ENCODE peak calls at places on chromosomes 11 and 22, in four cellular contexts. C, F, N and B are unnamed samples.

GRCh38 chr22:38465673-38466490 is 2.0 kb upstream of the KDELR3 start:
- DNase-seq in C (no peak), F (no peak), N (no peak), B (no peak)

GRCh38 chr22:43546186-43546585 is 134.4 kb downstream of the MPPED1 start:
- DNase-seq in C (no peak), F (no peak), N (no peak), B (no peak)

GRCh38 chr22:19014886-19015285 is 78.8 kb upstream of the PRODH start:
- DNase-seq in C (no peak), F (no peak), N (no peak), B (no peak)

GRCh38 chr11:12402691-12403120 is 25.3 kb downstream of the PARVA start:
- DNase-seq in C (no peak), F (no peak), N (no peak), B (peak)

GRCh38 chr22:46754110-46754799 is 8.2 kb upstream of the TBC1D22A start:
- DNase-seq in C (no peak), F (peak), N (peak), B (peak)

GRCh38 chr11:72373163-72373562 is 61.2 kb downstream of the CLPB start:
- DNase-seq in C (no peak), F (no peak), N (no peak), B (no peak)

GRCh38 chr11:65558002-65558784 is at the start of gene LTBP3:
- DNase-seq in C (no peak), F (peak), N (peak), B (no peak)

GRCh38 chr11:133955945-133956421 is 785 bp downstream of the IGSF9B start:
- DNase-seq in C (no peak), F (no peak), N (no peak), B (no peak)

GRCh38 chr22:47623056-47623739 is 860.7 kb downstream of the TBC1D22A start:
- DNase-seq in C (no peak), F (no peak), N (no peak), B (no peak)

GRCh38 chr11:17743808-17744119 is 9.2 kb downstream of the KCNC1 start:
- DNase-seq in C (no peak), F (peak), N (no peak), B (peak)

GRCh38 chr11:35083181-35084061 is 55.5 kb upstream of the CD44 start:
- DNase-seq in C (no peak), F (peak), N (peak), B (peak)

GRCh38 chr22:49008682-49009235 is 818.9 kb downstream of the BRD1 start:
- DNase-seq in C (no peak), F (no peak), N (no peak), B (no peak)

GRCh38 chr22:38081941-38082828 is 1.8 kb downstream of the SLC16A8 start:
- DNase-seq in C (no peak), F (no peak), N (no peak), B (no peak)